ENCODE peak calls at places on chromosomes 16 and 17, in ten cellular contexts. B is A172; R is T-helper 2 cell; F is substantia nigra; U is endothelial cell; C is AG04450; H is dorsolateral prefrontal cortex; E is stimulated activated CD8-positive, alpha-beta memory T cell treated with anti-CD3 and anti-CD28 coated beads, Interleukin-7, amount 100 ng/mL, for 48 hours; K is activated CD4-positive, alpha-beta T cell treated with anti-CD3 and anti-CD28 coated beads, Interleukin-2, amount 50 U/mL, for 24 hours; X is Right ventricle myocardium superior. P is an unnamed sample.

GRCh38 chr16:57807968-57808528 is 5.8 kb upstream of the KIFC3 start:
- DNase-seq in H (no peak), F (peak; percentile 73), E (peak; percentile 42), U (peak; percentile 56), C (peak; percentile 47), B (peak; percentile 94), K (peak; percentile 27), R (peak; percentile 39), X (peak; percentile 87), P (peak; percentile 54)

GRCh38 chr16:69166221-69166833 is 20.6 kb upstream of the SNTB2 start:
- DNase-seq in U (no peak), B (peak; percentile 80), X (no peak), H (peak; percentile 59), R (no peak), F (no peak), K (peak; percentile 57), C (peak; percentile 29), E (peak; percentile 88), P (no peak)

GRCh38 chr16:85159226-85159980 is 47.1 kb upstream of the CIBAR2 start:
- DNase-seq in K (no peak), R (no peak), U (no peak), F (no peak), X (no peak), B (no peak), E (no peak), H (no peak), C (no peak), P (no peak)

GRCh38 chr16:53588081-53588648 is 85.2 kb upstream of the AKTIP start:
- DNase-seq in C (no peak), B (no peak), F (no peak), E (no peak), R (no peak), X (no peak), U (no peak), K (no peak), H (no peak), P (no peak)

GRCh38 chr16:83602797-83603735 is 204.7 kb upstream of the HSBP1 start:
- DNase-seq in X (no peak), E (no peak), C (no peak), R (no peak), F (no peak), U (no peak), H (no peak), K (no peak), B (no peak), P (no peak)

GRCh38 chr16:87996962-87997880 is 46.0 kb downstream of the BANP start:
- DNase-seq in C (no peak), U (no peak), E (no peak), B (no peak), X (no peak), K (no peak), H (no peak), F (no peak), R (no peak), P (no peak)

GRCh38 chr16:22813223-22813945 is 578 bp upstream of the HS3ST2 start:
- DNase-seq in K (no peak), C (no peak), E (peak; percentile 17), X (peak; percentile 61), H (no peak), U (peak; percentile 92), B (no peak), R (no peak), F (peak; percentile 16), P (peak; percentile 1)

GRCh38 chr17:81101614-81102306 is 63.5 kb upstream of the PVALEF start:
- DNase-seq in F (peak; percentile 79), R (peak; percentile 82), H (peak; percentile 76), B (peak; percentile 66), K (peak; percentile 79), U (peak; percentile 97), X (peak; percentile 91), E (peak; percentile 76), C (peak; percentile 48), P (peak; percentile 79)

GRCh38 chr17:35022536-35023063 is 40.9 kb downstream of the RFFL start:
- DNase-seq in F (peak; percentile 92), K (peak; percentile 46), H (peak; percentile 94), B (peak; percentile 85), X (peak; percentile 81), U (peak; percentile 41), R (peak; percentile 45), C (peak; percentile 65), E (peak; percentile 74), P (peak; percentile 91)

GRCh38 chr16:296806-297510 is 14.0 kb downstream of the PDIA2 start:
- DNase-seq in E (no peak), K (no peak), C (no peak), F (no peak), H (no peak), U (no peak), X (no peak), B (no peak), R (no peak), P (no peak)

GRCh38 chr16:55494994-55495421 is 13.9 kb upstream of the LPCAT2 start:
- DNase-seq in R (no peak), H (no peak), C (peak; percentile 87), B (peak; percentile 79), F (peak; percentile 67), U (no peak), X (no peak), K (no peak), E (no peak), P (peak; percentile 86)

GRCh38 chr16:10584956-10585561 is 4.7 kb upstream of the EMP2 start:
- DNase-seq in R (no peak), H (no peak), F (no peak), U (no peak), X (no peak), C (no peak), E (no peak), K (no peak), B (no peak), P (no peak)

GRCh38 chr16:46883353-46883689 is 841 bp upstream of the GPT2 start:
- DNase-seq in K (no peak), R (no peak), X (no peak), H (no peak), B (no peak), C (no peak), F (peak; percentile 48), U (no peak), E (no peak), P (peak; percentile 74)

GRCh38 chr17:38605852-38606645 is at the start of gene SRCIN1:
- DNase-seq in H (peak; percentile 80), K (peak; percentile 35), X (peak; percentile 69), E (peak; percentile 15), B (peak; percentile 32), F (peak; percentile 77), R (peak; percentile 11), C (no peak), U (peak; percentile 58), P (peak; percentile 55)

GRCh38 chr17:75777243-75777922 is 7.2 kb upstream of the UNK start:
- DNase-seq in K (no peak), C (no peak), B (no peak), U (no peak), X (no peak), F (no peak), H (no peak), R (no peak), E (no peak), P (peak; percentile 12)

GRCh38 chr17:59893617-59894100 is 738 bp downstream of the RPS6KB1 start:
- DNase-seq in F (no peak), C (no peak), B (peak; percentile 29), U (peak; percentile 17), H (no peak), X (no peak), E (no peak), R (no peak), K (no peak), P (no peak)

GRCh38 chr16:12113581-12114375 is 137.2 kb downstream of the SNX29 start:
- DNase-seq in K (no peak), R (no peak), U (no peak), C (no peak), H (no peak), E (no peak), X (no peak), F (no peak), B (no peak), P (no peak)

GRCh38 chr17:2386400-2387085 is 14.3 kb downstream of the MNT start:
- DNase-seq in E (no peak), K (no peak), U (no peak), F (no peak), B (no peak), H (no peak), R (no peak), C (no peak), X (no peak), P (no peak)

GRCh38 chr16:27401768-27402568 is at the start of gene IL21R:
- DNase-seq in H (no peak), C (no peak), K (peak; percentile 62), F (no peak), E (peak; percentile 91), B (peak; percentile 91), U (no peak), R (peak; percentile 77), X (peak; percentile 86), P (no peak)

GRCh38 chr17:21029032-21029431 is 13.8 kb downstream of the USP22 start:
- DNase-seq in H (no peak), E (peak; percentile 64), X (no peak), F (no peak), K (no peak), B (no peak), C (no peak), R (no peak), U (no peak), P (no peak)